ENCODE peak calls at places on chromosomes 5 and 9, in ten cellular contexts. E is neural progenitor cell; Z is transverse colon; M is AG09309; R is CD4-positive, alpha-beta T cell; L is ascending aorta; X is endothelial cell of umbilical vein; G is cardiac fibroblast; F is OCI-LY7; W is BE2C. V is an unnamed sample.

GRCh38 chr9:137045294-137046093 is 483 bp downstream of the NPDC1 start:
- DNase-seq in E (peak; percentile 76), Z (no peak), M (no peak), R (no peak), L (no peak), X (peak; percentile 40), G (peak; percentile 56), F (no peak), W (peak; percentile 79), V (no peak)

GRCh38 chr5:128334010-128334716 is 203.9 kb downstream of the FBN2 start:
- DNase-seq in E (no peak), Z (no peak), M (no peak), R (no peak), L (no peak), X (no peak), G (no peak), F (no peak), W (no peak), V (no peak)

GRCh38 chr9:94861589-94862241 is 135.2 kb downstream of the AOPEP start:
- DNase-seq in E (no peak), Z (no peak), M (peak; percentile 82), R (no peak), L (no peak), X (no peak), G (peak; percentile 86), F (no peak), W (no peak), V (no peak)

GRCh38 chr5:138752341-138752950 is 779 bp upstream of the CTNNA1 start:
- DNase-seq in E (peak; percentile 69), Z (peak; percentile 25), M (no peak), R (no peak), L (no peak), X (no peak), G (no peak), F (peak; percentile 25), W (no peak), V (no peak)

GRCh38 chr9:95757026-95757425 is 118.5 kb upstream of the ERCC6L2 start:
- DNase-seq in E (no peak), Z (no peak), M (peak; percentile 44), R (no peak), L (no peak), X (peak; percentile 79), G (peak; percentile 94), F (no peak), W (no peak), V (no peak)

GRCh38 chr5:36602711-36603321 is 3.6 kb upstream of the SLC1A3 start:
- DNase-seq in E (no peak), Z (no peak), M (no peak), R (no peak), L (no peak), X (no peak), G (no peak), F (no peak), W (no peak), V (no peak)

GRCh38 chr5:68449380-68449779 is 233.8 kb downstream of the PIK3R1 start:
- DNase-seq in E (no peak), Z (no peak), M (no peak), R (no peak), L (peak; percentile 23), X (no peak), G (no peak), F (no peak), W (no peak), V (no peak)

GRCh38 chr5:26192496-26192895 is 845.9 kb downstream of the CDH9 start:
- DNase-seq in E (no peak), Z (no peak), M (no peak), R (no peak), L (no peak), X (no peak), G (no peak), F (no peak), W (no peak), V (no peak)

GRCh38 chr9:134367061-134367460 is 40.8 kb downstream of the RXRA start:
- DNase-seq in E (no peak), Z (no peak), M (no peak), R (no peak), L (no peak), X (no peak), G (no peak), F (no peak), W (no peak), V (no peak)

GRCh38 chr9:134364391-134365114 is 38.3 kb downstream of the RXRA start:
- DNase-seq in E (no peak), Z (no peak), M (no peak), R (no peak), L (no peak), X (no peak), G (no peak), F (peak; percentile 14), W (no peak), V (no peak)

GRCh38 chr9:134365115-134365596 is 38.9 kb downstream of the RXRA start:
- DNase-seq in E (no peak), Z (no peak), M (no peak), R (no peak), L (no peak), X (no peak), G (no peak), F (no peak), W (no peak), V (no peak)

GRCh38 chr9:134366223-134367031 is 40.2 kb downstream of the RXRA start:
- DNase-seq in E (no peak), Z (peak; percentile 90), M (peak; percentile 75), R (no peak), L (peak; percentile 77), X (peak; percentile 77), G (peak; percentile 78), F (no peak), W (peak; percentile 92), V (no peak)

GRCh38 chr9:134365791-134366222 is 39.6 kb downstream of the RXRA start:
- DNase-seq in E (peak; percentile 79), Z (peak; percentile 50), M (no peak), R (no peak), L (no peak), X (no peak), G (no peak), F (no peak), W (peak; percentile 81), V (no peak)
- TF ChIP-seq CTCF in E (peak; percentile 5), Z (no peak), M (no peak), R (no peak), L (no peak), X (no peak), G (no peak), F (no peak), W (no peak), V (no peak)

DNA sequence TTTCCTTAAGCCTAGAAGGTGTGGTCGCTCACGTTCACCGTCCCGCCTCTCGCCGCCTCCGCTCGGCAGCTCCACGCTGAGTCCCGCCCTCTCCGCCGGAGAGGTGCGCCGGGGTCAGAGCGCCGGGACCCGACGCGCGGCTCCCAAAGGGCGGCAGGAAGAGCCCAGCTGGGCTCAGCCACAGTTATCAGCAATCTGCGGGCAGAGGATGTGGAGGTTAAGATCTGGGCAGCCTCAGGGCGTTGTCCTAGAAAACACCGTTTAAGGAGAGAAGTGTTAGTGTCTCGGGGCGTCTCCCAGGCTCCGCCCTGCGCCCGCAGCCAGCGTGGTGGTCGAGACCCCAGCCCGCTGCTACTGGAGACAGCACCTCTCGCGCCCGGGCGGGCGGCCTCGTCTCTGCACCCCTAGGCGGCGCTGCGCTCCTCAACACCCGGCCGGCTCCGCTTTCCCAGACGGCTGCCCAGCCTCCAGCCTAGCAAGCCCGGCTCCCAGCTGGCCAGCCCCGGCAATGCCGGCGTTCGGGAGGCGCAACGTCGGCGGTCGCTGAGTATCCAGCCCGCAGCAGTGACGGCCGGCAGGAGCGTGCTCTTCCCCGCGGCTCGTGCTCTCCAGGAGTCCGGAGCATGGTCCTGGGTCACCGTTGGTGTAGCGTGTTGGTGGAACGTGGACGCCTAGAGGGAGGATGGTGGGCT is at the start of gene PCDHAC1:
- DNase-seq in E (peak; percentile 98), Z (peak; percentile 46), M (no peak), R (no peak), L (no peak), X (peak; percentile 77), G (peak; percentile 58), F (no peak), W (peak; percentile 96), V (peak; percentile 91)
- TF ChIP-seq CTCF in E (peak; percentile 85), Z (peak; percentile 52), M (peak; percentile 49), R (no peak), L (peak; percentile 27), X (peak; percentile 87), G (peak; percentile 53), F (no peak), W (peak; percentile 88), V (peak; percentile 99)

DNA sequence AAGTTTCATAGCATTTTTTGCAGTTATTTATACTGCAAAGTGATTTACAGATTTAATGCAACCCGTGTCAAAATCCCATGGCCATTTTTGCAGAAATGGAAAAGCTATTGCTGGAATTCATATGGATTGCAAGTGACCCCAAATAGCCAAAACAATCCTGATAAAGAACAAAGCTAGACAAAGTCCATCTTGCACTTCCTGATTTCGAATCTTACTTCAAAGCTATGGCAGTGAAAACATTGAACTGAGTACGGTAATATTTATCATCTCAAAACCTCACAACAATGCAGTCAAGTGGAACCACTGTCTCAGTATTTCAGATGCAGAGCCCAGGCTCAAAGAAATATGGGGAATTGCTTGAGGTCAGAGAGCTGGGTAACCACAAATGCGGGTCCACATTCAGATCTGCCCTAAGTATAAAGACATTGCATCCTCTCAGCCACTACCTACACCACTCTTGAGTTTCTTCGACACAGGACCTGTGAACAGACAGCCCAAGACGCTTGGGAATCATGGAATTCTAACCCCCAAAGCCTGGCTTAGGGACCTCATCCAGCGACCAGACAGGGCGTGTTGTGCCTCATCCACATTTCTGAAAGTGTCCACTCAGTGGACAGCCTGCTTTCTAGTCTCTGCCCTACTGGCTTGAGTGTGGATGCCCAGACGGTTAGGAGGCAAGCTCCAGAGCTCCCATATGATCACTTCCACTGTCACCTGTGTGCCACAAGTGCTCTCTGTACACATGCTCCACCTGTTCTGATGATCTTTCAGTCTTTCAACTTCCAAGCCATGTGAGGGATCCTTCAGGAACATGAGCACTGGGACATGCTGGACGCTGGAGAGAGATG is 39.3 kb upstream of the KCNIP1 start:
- DNase-seq in E (no peak), Z (no peak), M (no peak), R (no peak), L (no peak), X (no peak), G (no peak), F (no peak), W (no peak), V (no peak)
- TF ChIP-seq CTCF in E (no peak), Z (no peak), M (no peak), R (no peak), L (no peak), X (no peak), G (no peak), F (no peak), W (no peak), V (no peak)

GRCh38 chr5:158899792-158900191 is 199.9 kb downstream of the EBF1 start:
- DNase-seq in E (no peak), Z (no peak), M (no peak), R (no peak), L (no peak), X (no peak), G (peak; percentile 57), F (no peak), W (peak; percentile 32), V (no peak)

GRCh38 chr5:158897444-158898160 is 202.1 kb downstream of the EBF1 start:
- DNase-seq in E (no peak), Z (no peak), M (no peak), R (no peak), L (no peak), X (no peak), G (no peak), F (no peak), W (no peak), V (no peak)

GRCh38 chr5:158898185-158899177 is 201.2 kb downstream of the EBF1 start:
- DNase-seq in E (no peak), Z (no peak), M (no peak), R (no peak), L (no peak), X (no peak), G (peak; percentile 77), F (peak; percentile 29), W (no peak), V (no peak)

GRCh38 chr5:158899201-158899600 is 200.5 kb downstream of the EBF1 start:
- DNase-seq in E (no peak), Z (no peak), M (no peak), R (no peak), L (no peak), X (no peak), G (no peak), F (no peak), W (no peak), V (no peak)

DNA sequence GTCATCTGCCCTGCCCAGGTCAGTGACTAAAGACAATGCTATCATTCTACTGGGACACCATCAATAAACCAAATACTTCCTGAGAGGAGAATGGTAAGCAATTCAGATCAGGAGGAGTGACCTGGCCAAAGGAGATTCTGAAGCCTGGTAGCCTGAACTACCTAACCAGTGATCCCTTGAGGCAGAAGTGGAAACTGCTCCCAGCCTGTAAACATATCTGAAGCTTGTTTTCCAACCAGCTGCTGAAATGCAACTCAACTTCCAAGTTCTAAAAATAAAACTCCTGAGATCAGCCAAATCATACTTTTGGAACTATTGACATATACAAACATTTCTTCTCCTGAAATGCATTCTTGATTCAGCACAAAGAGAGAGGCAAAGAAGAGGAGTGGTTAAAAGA is 204.1 kb downstream of the EBF1 start:
- DNase-seq in E (no peak), Z (no peak), M (no peak), R (no peak), L (no peak), X (no peak), G (peak; percentile 39), F (no peak), W (no peak), V (no peak)
- TF ChIP-seq CTCF in E (no peak), Z (no peak), M (peak; percentile 29), R (no peak), L (no peak), X (no peak), G (peak; percentile 16), F (no peak), W (peak; percentile 12), V (no peak)